ENCODE peak calls at places on chromosomes 7 and 10, in six cellular contexts. One of them, this sample, is unnamed.

GRCh38 chr10:120578123-120578522 is 121.1 kb downstream of the PLPP4 start:
- DNase-seq in GM12891: no peak
- DNase-seq in cerebellum: no peak
- DNase-seq in activated effector memory CD4-positive, alpha-beta T cell treated with Interleukin-2 at 50 U/mL for 16 hours: no peak
- DNase-seq in IMR-90: no peak
- DNase-seq in left kidney: peak
- DNase-seq in this sample: no peak

GRCh38 chr7:88176190-88176589 is 43.6 kb downstream of the SRI start:
- DNase-seq in cerebellum: no peak
- DNase-seq in activated effector memory CD4-positive, alpha-beta T cell treated with Interleukin-2 at 50 U/mL for 16 hours: no peak
- DNase-seq in GM12891: no peak
- DNase-seq in left kidney: no peak
- DNase-seq in IMR-90: no peak
- DNase-seq in this sample: no peak

GRCh38 chr10:118840071-118840775 is 85.5 kb upstream of the CACUL1 start:
- DNase-seq in IMR-90: no peak
- DNase-seq in activated effector memory CD4-positive, alpha-beta T cell treated with Interleukin-2 at 50 U/mL for 16 hours: no peak
- DNase-seq in GM12891: no peak
- DNase-seq in left kidney: no peak
- DNase-seq in cerebellum: no peak
- DNase-seq in this sample: no peak

GRCh38 chr10:11446895-11447294 is 164.6 kb downstream of the USP6NL start:
- DNase-seq in cerebellum: no peak
- DNase-seq in left kidney: no peak
- DNase-seq in GM12891: no peak
- DNase-seq in activated effector memory CD4-positive, alpha-beta T cell treated with Interleukin-2 at 50 U/mL for 16 hours: no peak
- DNase-seq in IMR-90: no peak
- DNase-seq in this sample: no peak

GRCh38 chr10:90930070-90930837 is 9.4 kb upstream of the ANKRD1 start:
- DNase-seq in cerebellum: no peak
- DNase-seq in GM12891: no peak
- DNase-seq in left kidney: peak
- DNase-seq in IMR-90: peak
- DNase-seq in activated effector memory CD4-positive, alpha-beta T cell treated with Interleukin-2 at 50 U/mL for 16 hours: no peak
- DNase-seq in this sample: no peak

GRCh38 chr7:30684351-30684750 is 2.1 kb upstream of the CRHR2 start:
- DNase-seq in IMR-90: no peak
- DNase-seq in GM12891: no peak
- DNase-seq in cerebellum: no peak
- DNase-seq in left kidney: no peak
- DNase-seq in activated effector memory CD4-positive, alpha-beta T cell treated with Interleukin-2 at 50 U/mL for 16 hours: no peak
- DNase-seq in this sample: no peak

GRCh38 chr7:9718071-9718470 is 1255.6 kb upstream of the PHF14 start:
- DNase-seq in IMR-90: no peak
- DNase-seq in activated effector memory CD4-positive, alpha-beta T cell treated with Interleukin-2 at 50 U/mL for 16 hours: no peak
- DNase-seq in cerebellum: no peak
- DNase-seq in left kidney: no peak
- DNase-seq in GM12891: no peak
- DNase-seq in this sample: no peak

GRCh38 chr7:76069238-76069638 is 21.3 kb downstream of the MDH2 start:
- DNase-seq in IMR-90: peak
- DNase-seq in activated effector memory CD4-positive, alpha-beta T cell treated with Interleukin-2 at 50 U/mL for 16 hours: no peak
- DNase-seq in left kidney: peak
- DNase-seq in GM12891: no peak
- DNase-seq in cerebellum: peak
- DNase-seq in this sample: no peak

GRCh38 chr10:100909506-100910260 is 3.1 kb upstream of the SLF2 start:
- DNase-seq in cerebellum: no peak
- DNase-seq in activated effector memory CD4-positive, alpha-beta T cell treated with Interleukin-2 at 50 U/mL for 16 hours: no peak
- DNase-seq in IMR-90: no peak
- DNase-seq in GM12891: no peak
- DNase-seq in left kidney: peak
- DNase-seq in this sample: no peak

GRCh38 chr7:8190121-8190895 is 71.7 kb downstream of the ICA1 start:
- DNase-seq in activated effector memory CD4-positive, alpha-beta T cell treated with Interleukin-2 at 50 U/mL for 16 hours: peak
- DNase-seq in IMR-90: peak
- DNase-seq in GM12891: peak
- DNase-seq in cerebellum: peak
- DNase-seq in left kidney: peak
- DNase-seq in this sample: peak

GRCh38 chr10:1732501-1733123 is 4.7 kb downstream of the ADARB2 start:
- DNase-seq in activated effector memory CD4-positive, alpha-beta T cell treated with Interleukin-2 at 50 U/mL for 16 hours: no peak
- DNase-seq in cerebellum: no peak
- DNase-seq in left kidney: no peak
- DNase-seq in GM12891: no peak
- DNase-seq in IMR-90: no peak
- DNase-seq in this sample: no peak

GRCh38 chr7:50149364-50149763 is 56.3 kb upstream of the ZPBP start:
- DNase-seq in left kidney: no peak
- DNase-seq in IMR-90: no peak
- DNase-seq in activated effector memory CD4-positive, alpha-beta T cell treated with Interleukin-2 at 50 U/mL for 16 hours: no peak
- DNase-seq in GM12891: no peak
- DNase-seq in cerebellum: no peak
- DNase-seq in this sample: no peak

GRCh38 chr7:140035400-140036223 is 27.1 kb downstream of the PARP12 start:
- DNase-seq in cerebellum: no peak
- DNase-seq in GM12891: no peak
- DNase-seq in IMR-90: peak
- DNase-seq in left kidney: no peak
- DNase-seq in activated effector memory CD4-positive, alpha-beta T cell treated with Interleukin-2 at 50 U/mL for 16 hours: no peak
- DNase-seq in this sample: no peak

GRCh38 chr10:126170367-126170766 is 217.9 kb downstream of the ADAM12 start:
- DNase-seq in IMR-90: no peak
- DNase-seq in left kidney: no peak
- DNase-seq in GM12891: no peak
- DNase-seq in cerebellum: no peak
- DNase-seq in activated effector memory CD4-positive, alpha-beta T cell treated with Interleukin-2 at 50 U/mL for 16 hours: no peak
- DNase-seq in this sample: no peak

GRCh38 chr10:78925800-78926319 is 142.9 kb upstream of the ZMIZ1 start:
- DNase-seq in left kidney: no peak
- DNase-seq in GM12891: no peak
- DNase-seq in activated effector memory CD4-positive, alpha-beta T cell treated with Interleukin-2 at 50 U/mL for 16 hours: no peak
- DNase-seq in cerebellum: no peak
- DNase-seq in IMR-90: peak
- DNase-seq in this sample: no peak

GRCh38 chr7:150374026-150374425 is 5.1 kb upstream of the ZNF775 start:
- DNase-seq in activated effector memory CD4-positive, alpha-beta T cell treated with Interleukin-2 at 50 U/mL for 16 hours: no peak
- DNase-seq in left kidney: no peak
- DNase-seq in IMR-90: no peak
- DNase-seq in GM12891: no peak
- DNase-seq in cerebellum: no peak
- DNase-seq in this sample: no peak

GRCh38 chr10:14039968-14040668 is 290.6 kb downstream of the FRMD4A start:
- DNase-seq in GM12891: no peak
- DNase-seq in cerebellum: no peak
- DNase-seq in IMR-90: peak
- DNase-seq in activated effector memory CD4-positive, alpha-beta T cell treated with Interleukin-2 at 50 U/mL for 16 hours: no peak
- DNase-seq in left kidney: no peak
- DNase-seq in this sample: no peak

GRCh38 chr10:1090696-1091095 is 34.5 kb downstream of the WDR37 start:
- DNase-seq in cerebellum: no peak
- DNase-seq in activated effector memory CD4-positive, alpha-beta T cell treated with Interleukin-2 at 50 U/mL for 16 hours: no peak
- DNase-seq in left kidney: no peak
- DNase-seq in IMR-90: no peak
- DNase-seq in GM12891: no peak
- DNase-seq in this sample: no peak

GRCh38 chr7:140358024-140358770 is 40.1 kb downstream of the SLC37A3 start:
- DNase-seq in cerebellum: no peak
- DNase-seq in activated effector memory CD4-positive, alpha-beta T cell treated with Interleukin-2 at 50 U/mL for 16 hours: no peak
- DNase-seq in GM12891: no peak
- DNase-seq in left kidney: no peak
- DNase-seq in IMR-90: no peak
- DNase-seq in this sample: no peak

GRCh38 chr10:24042884-24043283 is 166.1 kb upstream of the KIAA1217 start:
- DNase-seq in cerebellum: no peak
- DNase-seq in activated effector memory CD4-positive, alpha-beta T cell treated with Interleukin-2 at 50 U/mL for 16 hours: no peak
- DNase-seq in GM12891: no peak
- DNase-seq in IMR-90: no peak
- DNase-seq in left kidney: no peak
- DNase-seq in this sample: no peak

GRCh38 chr7:110502893-110503465 is 587.9 kb upstream of the LRRN3 start:
- DNase-seq in left kidney: no peak
- DNase-seq in GM12891: no peak
- DNase-seq in activated effector memory CD4-positive, alpha-beta T cell treated with Interleukin-2 at 50 U/mL for 16 hours: no peak
- DNase-seq in IMR-90: peak
- DNase-seq in cerebellum: no peak
- DNase-seq in this sample: no peak

GRCh38 chr7:143850682-143851081 is 51.3 kb downstream of the TCAF1 start:
- DNase-seq in IMR-90: no peak
- DNase-seq in left kidney: no peak
- DNase-seq in GM12891: no peak
- DNase-seq in activated effector memory CD4-positive, alpha-beta T cell treated with Interleukin-2 at 50 U/mL for 16 hours: no peak
- DNase-seq in cerebellum: no peak
- DNase-seq in this sample: no peak

GRCh38 chr7:34841326-34841725 is 183.3 kb downstream of the NPSR1 start:
- DNase-seq in IMR-90: no peak
- DNase-seq in left kidney: no peak
- DNase-seq in cerebellum: peak
- DNase-seq in GM12891: no peak
- DNase-seq in activated effector memory CD4-positive, alpha-beta T cell treated with Interleukin-2 at 50 U/mL for 16 hours: no peak
- DNase-seq in this sample: no peak

GRCh38 chr10:50398383-50398782 is 147.1 kb upstream of the ASAH2 start:
- DNase-seq in cerebellum: no peak
- DNase-seq in left kidney: no peak
- DNase-seq in GM12891: no peak
- DNase-seq in IMR-90: peak
- DNase-seq in activated effector memory CD4-positive, alpha-beta T cell treated with Interleukin-2 at 50 U/mL for 16 hours: no peak
- DNase-seq in this sample: no peak

GRCh38 chr10:100186253-100186780 is 488 bp upstream of the ERLIN1 start:
- DNase-seq in IMR-90: peak
- DNase-seq in left kidney: peak
- DNase-seq in GM12891: no peak
- DNase-seq in cerebellum: no peak
- DNase-seq in activated effector memory CD4-positive, alpha-beta T cell treated with Interleukin-2 at 50 U/mL for 16 hours: no peak
- DNase-seq in this sample: no peak

GRCh38 chr10:7937315-7937945 is 117.1 kb upstream of the GATA3 start:
- DNase-seq in left kidney: no peak
- DNase-seq in IMR-90: peak
- DNase-seq in activated effector memory CD4-positive, alpha-beta T cell treated with Interleukin-2 at 50 U/mL for 16 hours: no peak
- DNase-seq in GM12891: no peak
- DNase-seq in cerebellum: no peak
- DNase-seq in this sample: no peak

GRCh38 chr10:27893320-27894014 is 105.4 kb downstream of the ODAD2 start:
- DNase-seq in left kidney: no peak
- DNase-seq in GM12891: no peak
- DNase-seq in cerebellum: no peak
- DNase-seq in IMR-90: peak
- DNase-seq in activated effector memory CD4-positive, alpha-beta T cell treated with Interleukin-2 at 50 U/mL for 16 hours: no peak
- DNase-seq in this sample: no peak